ENCODE peak calls at places on chromosomes 1 and 21, in six cellular contexts. Z is HuH-7.5; R is cardiac fibroblast; I is stimulated activated CD4-positive, alpha-beta T cell treated with anti-CD3 and anti-CD28 coated beads, TNF-alpha, amount 100 ng/mL, for 4 hours; H is naive thymus-derived CD8-positive, alpha-beta T cell; A is H54. D is an unnamed sample.

GRCh38 chr1:165858364-165858823 is 31.0 kb downstream of the UCK2 start:
- DNase-seq in Z (no peak), R (no peak), I (no peak), H (no peak), A (no peak), D (no peak)

GRCh38 chr1:169724168-169724567 is 9.7 kb downstream of the SELE start:
- DNase-seq in Z (no peak), R (no peak), I (no peak), H (no peak), A (no peak), D (no peak)

GRCh38 chr1:3924871-3925655 is 25.0 kb upstream of the C1orf174 start:
- DNase-seq in Z (no peak), R (no peak), I (no peak), H (no peak), A (no peak), D (no peak)

GRCh38 chr1:223137402-223138100 is 5.5 kb downstream of the TLR5 start:
- DNase-seq in Z (peak), R (peak), I (no peak), H (no peak), A (no peak), D (no peak)

GRCh38 chr1:103112535-103112934 is 4.2 kb upstream of the COL11A1 start:
- DNase-seq in Z (no peak), R (no peak), I (no peak), H (no peak), A (no peak), D (no peak)

GRCh38 chr1:14516974-14517812 is 81.3 kb upstream of the KAZN start:
- DNase-seq in Z (no peak), R (peak), I (no peak), H (no peak), A (peak), D (no peak)

GRCh38 chr21:26096972-26097371 is 73.6 kb downstream of the APP start:
- DNase-seq in Z (no peak), R (no peak), I (no peak), H (no peak), A (no peak), D (no peak)

GRCh38 chr1:111595807-111596206 is 23.8 kb upstream of the RAP1A start:
- DNase-seq in Z (no peak), R (no peak), I (no peak), H (no peak), A (no peak), D (no peak)

GRCh38 chr1:188302746-188303145 is 1474.0 kb downstream of the PLA2G4A start:
- DNase-seq in Z (no peak), R (no peak), I (no peak), H (no peak), A (no peak), D (no peak)

GRCh38 chr21:29230541-29231275 is 68.0 kb upstream of the BACH1 start:
- DNase-seq in Z (no peak), R (peak), I (no peak), H (no peak), A (no peak), D (no peak)

GRCh38 chr1:10734900-10735602 is 61.4 kb downstream of the CASZ1 start:
- DNase-seq in Z (no peak), R (no peak), I (no peak), H (no peak), A (no peak), D (no peak)

GRCh38 chr1:168628807-168629206 is 52.4 kb downstream of the XCL1 start:
- DNase-seq in Z (no peak), R (peak), I (no peak), H (no peak), A (peak), D (no peak)

GRCh38 chr1:179380299-179380698 is 14.5 kb downstream of the AXDND1 start:
- DNase-seq in Z (no peak), R (no peak), I (no peak), H (no peak), A (no peak), D (no peak)

GRCh38 chr1:2314297-2314802 is 77.0 kb downstream of the MORN1 start:
- DNase-seq in Z (peak), R (peak), I (no peak), H (no peak), A (peak), D (no peak)

GRCh38 chr21:21624674-21625073 is 626.5 kb downstream of the NCAM2 start:
- DNase-seq in Z (no peak), R (peak), I (no peak), H (no peak), A (no peak), D (no peak)

GRCh38 chr21:34606051-34606450 is 8.9 kb downstream of the RCAN1 start:
- DNase-seq in Z (no peak), R (no peak), I (no peak), H (no peak), A (no peak), D (no peak)

GRCh38 chr1:95431216-95431615 is 197.2 kb downstream of the RWDD3 start:
- DNase-seq in Z (no peak), R (no peak), I (no peak), H (no peak), A (no peak), D (no peak)

GRCh38 chr1:206002833-206003532 is at the start of gene RAB7B:
- DNase-seq in Z (no peak), R (peak), I (no peak), H (no peak), A (no peak), D (no peak)

D was measured in NAMALWA.